ENCODE peak calls at places on chromosomes 3 and 15, in eight cellular contexts. One of them, this sample, is unnamed.

GRCh38 chr3:128878556-128879124 is 780 bp upstream of the ACAD9 start:
- DNase-seq in brain microvascular endothelial cell: peak
- DNase-seq in BJ: peak
- DNase-seq in stomach: no peak
- DNase-seq in GM10248: peak
- DNase-seq in Calu3: peak
- DNase-seq in osteoblast: peak
- DNase-seq in activated B cell treated with CpG ODN at 0.5 μM for 24 hours: no peak
- DNase-seq in this sample: no peak

GRCh38 chr15:75198560-75199346 is 2.9 kb upstream of the C15orf39 start:
- DNase-seq in brain microvascular endothelial cell: peak
- DNase-seq in BJ: no peak
- DNase-seq in stomach: no peak
- DNase-seq in GM10248: peak
- DNase-seq in Calu3: no peak
- DNase-seq in osteoblast: peak
- DNase-seq in activated B cell treated with CpG ODN at 0.5 μM for 24 hours: no peak
- DNase-seq in this sample: no peak

GRCh38 chr3:11567516-11568467 is 75.9 kb downstream of the VGLL4 start:
- DNase-seq in brain microvascular endothelial cell: peak
- DNase-seq in BJ: no peak
- DNase-seq in stomach: no peak
- DNase-seq in GM10248: no peak
- DNase-seq in Calu3: peak
- DNase-seq in osteoblast: peak
- DNase-seq in activated B cell treated with CpG ODN at 0.5 μM for 24 hours: no peak
- DNase-seq in this sample: no peak

GRCh38 chr3:187943677-187944390 is 198.6 kb upstream of the BCL6 start:
- DNase-seq in brain microvascular endothelial cell: peak
- DNase-seq in BJ: no peak
- DNase-seq in stomach: no peak
- DNase-seq in GM10248: no peak
- DNase-seq in Calu3: no peak
- DNase-seq in osteoblast: peak
- DNase-seq in activated B cell treated with CpG ODN at 0.5 μM for 24 hours: no peak
- DNase-seq in this sample: no peak

GRCh38 chr3:104536715-104537114 is 830.0 kb upstream of the ALCAM start:
- DNase-seq in brain microvascular endothelial cell: no peak
- DNase-seq in BJ: no peak
- DNase-seq in stomach: no peak
- DNase-seq in GM10248: no peak
- DNase-seq in Calu3: no peak
- DNase-seq in osteoblast: no peak
- DNase-seq in activated B cell treated with CpG ODN at 0.5 μM for 24 hours: no peak
- DNase-seq in this sample: no peak

GRCh38 chr15:62895905-62896316 is 146.6 kb upstream of the TPM1 start:
- DNase-seq in brain microvascular endothelial cell: peak
- DNase-seq in BJ: no peak
- DNase-seq in stomach: no peak
- DNase-seq in GM10248: no peak
- DNase-seq in Calu3: peak
- DNase-seq in osteoblast: no peak
- DNase-seq in activated B cell treated with CpG ODN at 0.5 μM for 24 hours: no peak
- DNase-seq in this sample: no peak

GRCh38 chr15:99435138-99435695 is 130.6 kb upstream of the MEF2A start:
- DNase-seq in brain microvascular endothelial cell: no peak
- DNase-seq in BJ: no peak
- DNase-seq in stomach: peak
- DNase-seq in GM10248: no peak
- DNase-seq in Calu3: peak
- DNase-seq in osteoblast: no peak
- DNase-seq in activated B cell treated with CpG ODN at 0.5 μM for 24 hours: peak
- DNase-seq in this sample: no peak

GRCh38 chr3:151903501-151903991 is 30.1 kb downstream of the SUCNR1 start:
- DNase-seq in brain microvascular endothelial cell: peak
- DNase-seq in BJ: no peak
- DNase-seq in stomach: no peak
- DNase-seq in GM10248: no peak
- DNase-seq in Calu3: no peak
- DNase-seq in osteoblast: no peak
- DNase-seq in activated B cell treated with CpG ODN at 0.5 μM for 24 hours: no peak
- DNase-seq in this sample: no peak

GRCh38 chr3:48408823-48409281 is 21.0 kb downstream of the PLXNB1 start:
- DNase-seq in brain microvascular endothelial cell: no peak
- DNase-seq in BJ: no peak
- DNase-seq in stomach: peak
- DNase-seq in GM10248: no peak
- DNase-seq in Calu3: no peak
- DNase-seq in osteoblast: peak
- DNase-seq in activated B cell treated with CpG ODN at 0.5 μM for 24 hours: no peak
- DNase-seq in this sample: peak
- TF ChIP-seq CTCF in brain microvascular endothelial cell: peak
- TF ChIP-seq CTCF in BJ: no peak
- TF ChIP-seq CTCF in stomach: no peak
- TF ChIP-seq CTCF in GM10248: no peak
- TF ChIP-seq CTCF in Calu3: no peak
- TF ChIP-seq CTCF in osteoblast: no peak
- TF ChIP-seq CTCF in activated B cell treated with CpG ODN at 0.5 μM for 24 hours: no peak
- TF ChIP-seq CTCF in this sample: no peak

DNA sequence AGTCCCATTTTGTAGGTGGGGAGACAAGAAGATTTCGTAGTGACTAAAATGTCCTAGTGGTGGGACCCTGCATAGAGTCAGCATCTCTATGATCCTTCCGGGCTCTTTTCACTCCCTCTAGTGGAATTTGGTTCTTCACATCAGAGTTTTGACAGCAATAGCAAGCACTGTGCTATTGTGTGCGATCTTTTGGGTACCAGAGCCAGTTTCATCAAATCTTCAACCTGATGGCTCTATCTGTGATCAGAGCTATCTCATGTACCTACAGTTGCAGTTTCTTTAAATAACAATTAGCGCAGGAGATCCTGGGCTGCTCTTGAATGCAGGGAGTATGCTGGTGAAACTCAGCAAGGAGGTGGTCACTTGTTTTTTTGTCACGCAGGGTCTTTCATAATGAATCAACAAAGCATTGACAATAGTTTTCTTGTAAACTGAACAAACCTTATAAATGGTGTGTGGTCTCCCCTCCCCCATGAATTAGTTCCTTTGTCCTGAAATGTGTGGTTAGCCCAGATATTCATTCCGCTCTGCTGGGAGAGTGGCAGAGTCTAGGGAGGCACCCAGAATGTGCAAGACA is 257.2 kb upstream of the SOX2 start:
- DNase-seq in brain microvascular endothelial cell: no peak
- DNase-seq in BJ: no peak
- DNase-seq in stomach: no peak
- DNase-seq in GM10248: no peak
- DNase-seq in Calu3: no peak
- DNase-seq in osteoblast: no peak
- DNase-seq in activated B cell treated with CpG ODN at 0.5 μM for 24 hours: no peak
- DNase-seq in this sample: no peak
- TF ChIP-seq CTCF in brain microvascular endothelial cell: peak
- TF ChIP-seq CTCF in BJ: no peak
- TF ChIP-seq CTCF in stomach: no peak
- TF ChIP-seq CTCF in GM10248: no peak
- TF ChIP-seq CTCF in Calu3: peak
- TF ChIP-seq CTCF in osteoblast: no peak
- TF ChIP-seq CTCF in activated B cell treated with CpG ODN at 0.5 μM for 24 hours: no peak
- TF ChIP-seq CTCF in this sample: no peak

DNA sequence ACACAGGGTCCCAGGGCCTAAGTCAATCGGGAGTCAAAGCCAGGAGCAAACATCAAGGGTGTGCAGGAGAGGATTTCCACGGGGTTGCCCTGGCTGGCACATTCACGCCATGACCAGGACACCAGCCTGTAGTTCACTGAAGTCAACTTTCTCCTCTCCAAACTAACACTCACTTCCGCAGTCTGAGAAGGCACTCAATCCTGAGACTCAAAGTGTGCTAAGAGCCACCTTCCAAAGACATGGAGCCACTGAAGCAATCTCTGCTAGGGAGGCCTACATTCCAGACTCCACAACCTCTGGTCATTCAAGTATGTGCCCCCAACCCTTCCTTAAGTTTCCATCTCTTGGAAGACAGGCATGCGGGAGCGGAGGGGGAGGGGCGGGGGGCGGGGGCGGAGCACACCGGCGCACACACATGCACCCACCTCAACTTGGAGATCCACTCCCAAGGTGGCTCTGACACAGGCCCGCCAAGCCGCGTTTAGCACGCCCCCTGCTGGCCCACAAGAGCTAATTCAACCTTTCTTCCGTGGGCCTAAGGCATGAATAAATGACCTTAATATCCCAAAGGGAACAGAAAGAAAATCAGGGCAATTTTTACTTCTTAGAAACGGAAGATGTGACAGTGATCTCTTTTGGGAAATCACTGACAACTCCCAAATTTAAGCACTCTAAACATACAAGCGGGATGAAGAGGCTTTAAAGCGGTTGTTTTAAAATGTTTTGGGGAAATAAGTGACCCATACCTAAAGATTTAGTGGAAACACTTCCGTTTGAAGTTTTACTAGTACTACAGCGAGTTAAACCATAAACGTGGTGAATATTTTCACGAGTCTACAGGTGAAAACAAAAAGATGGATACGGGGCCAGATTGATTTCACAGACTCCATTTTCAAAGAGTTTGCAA is 162.5 kb upstream of the CHRNA7 start:
- DNase-seq in brain microvascular endothelial cell: peak
- DNase-seq in BJ: no peak
- DNase-seq in stomach: peak
- DNase-seq in GM10248: peak
- DNase-seq in Calu3: peak
- DNase-seq in osteoblast: peak
- DNase-seq in activated B cell treated with CpG ODN at 0.5 μM for 24 hours: no peak
- DNase-seq in this sample: peak
- TF ChIP-seq CTCF in brain microvascular endothelial cell: peak
- TF ChIP-seq CTCF in BJ: peak
- TF ChIP-seq CTCF in stomach: peak
- TF ChIP-seq CTCF in GM10248: peak
- TF ChIP-seq CTCF in Calu3: peak
- TF ChIP-seq CTCF in osteoblast: peak
- TF ChIP-seq CTCF in activated B cell treated with CpG ODN at 0.5 μM for 24 hours: peak
- TF ChIP-seq CTCF in this sample: peak

DNA sequence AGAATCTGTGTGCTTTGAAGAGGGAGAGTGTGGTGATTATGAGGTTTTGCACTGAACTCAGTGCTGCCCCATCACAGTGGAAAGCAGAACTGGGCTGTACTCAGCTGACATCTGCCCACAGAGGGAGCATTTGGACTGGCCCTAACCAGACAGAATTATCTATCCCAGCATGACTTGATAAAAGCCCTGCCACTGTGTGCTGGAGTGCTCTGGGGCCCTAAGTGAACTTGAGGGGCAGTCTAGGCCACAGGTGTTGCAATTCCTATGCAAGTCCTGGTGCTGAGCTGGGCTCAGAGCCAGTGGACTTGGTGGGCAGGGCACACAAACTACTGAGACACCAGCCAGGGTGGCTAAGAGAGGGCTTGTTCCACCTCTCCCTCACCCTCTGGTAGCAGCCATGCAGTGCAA is 269.2 kb upstream of the CTNNB1 start:
- DNase-seq in brain microvascular endothelial cell: peak
- DNase-seq in BJ: no peak
- DNase-seq in stomach: peak
- DNase-seq in GM10248: no peak
- DNase-seq in Calu3: no peak
- DNase-seq in osteoblast: no peak
- DNase-seq in activated B cell treated with CpG ODN at 0.5 μM for 24 hours: no peak
- DNase-seq in this sample: no peak
- TF ChIP-seq CTCF in brain microvascular endothelial cell: peak
- TF ChIP-seq CTCF in BJ: no peak
- TF ChIP-seq CTCF in stomach: no peak
- TF ChIP-seq CTCF in GM10248: no peak
- TF ChIP-seq CTCF in Calu3: no peak
- TF ChIP-seq CTCF in osteoblast: peak
- TF ChIP-seq CTCF in activated B cell treated with CpG ODN at 0.5 μM for 24 hours: no peak
- TF ChIP-seq CTCF in this sample: no peak

GRCh38 chr15:100926258-100926657 is 7.1 kb downstream of the LRRK1 start:
- DNase-seq in brain microvascular endothelial cell: no peak
- DNase-seq in BJ: no peak
- DNase-seq in stomach: no peak
- DNase-seq in GM10248: peak
- DNase-seq in Calu3: no peak
- DNase-seq in osteoblast: no peak
- DNase-seq in activated B cell treated with CpG ODN at 0.5 μM for 24 hours: no peak
- DNase-seq in this sample: no peak
- TF ChIP-seq CTCF in brain microvascular endothelial cell: peak
- TF ChIP-seq CTCF in BJ: no peak
- TF ChIP-seq CTCF in stomach: no peak
- TF ChIP-seq CTCF in GM10248: peak
- TF ChIP-seq CTCF in Calu3: no peak
- TF ChIP-seq CTCF in osteoblast: peak
- TF ChIP-seq CTCF in activated B cell treated with CpG ODN at 0.5 μM for 24 hours: no peak
- TF ChIP-seq CTCF in this sample: no peak

DNA sequence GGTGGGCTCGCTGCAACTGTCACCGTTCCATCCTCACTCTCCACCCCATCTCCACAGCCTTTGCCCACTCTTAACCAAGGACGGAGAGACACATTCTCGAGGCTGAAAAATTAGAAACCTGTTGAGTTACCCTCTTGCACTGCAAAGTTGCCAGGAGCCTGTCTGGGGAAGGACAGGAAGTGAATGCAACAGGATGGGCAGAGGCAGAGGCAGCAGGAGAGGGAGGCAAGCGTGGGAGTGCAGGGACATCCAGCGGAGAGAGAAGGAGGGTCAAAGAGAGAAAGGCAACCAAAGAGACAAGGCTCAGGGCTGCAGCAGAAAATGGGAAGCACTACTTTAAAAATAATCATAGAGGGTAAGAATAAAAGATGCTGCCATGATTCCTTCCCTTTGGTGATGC is 78.9 kb upstream of the ARRDC4 start:
- DNase-seq in brain microvascular endothelial cell: no peak
- DNase-seq in BJ: no peak
- DNase-seq in stomach: no peak
- DNase-seq in GM10248: no peak
- DNase-seq in Calu3: no peak
- DNase-seq in osteoblast: no peak
- DNase-seq in activated B cell treated with CpG ODN at 0.5 μM for 24 hours: no peak
- DNase-seq in this sample: no peak
- TF ChIP-seq CTCF in brain microvascular endothelial cell: no peak
- TF ChIP-seq CTCF in BJ: no peak
- TF ChIP-seq CTCF in stomach: no peak
- TF ChIP-seq CTCF in GM10248: no peak
- TF ChIP-seq CTCF in Calu3: no peak
- TF ChIP-seq CTCF in osteoblast: no peak
- TF ChIP-seq CTCF in activated B cell treated with CpG ODN at 0.5 μM for 24 hours: no peak
- TF ChIP-seq CTCF in this sample: no peak

This sample was measured in progenitor cell of endocrine pancreas.